ENCODE peak calls at places on chromosome 2, in ten cellular contexts. M is OCI-LY7; J is body of pancreas; Q is CD8-positive, alpha-beta T cell; V is colonic mucosa; C is upper lobe of right lung; Y is heart left ventricle; E is CD4-positive, alpha-beta T cell; Z is stomach; T is cardiac muscle cell. L is an unnamed sample.

GRCh38 chr2:44836174-44836573 is 105.3 kb upstream of the SIX3 start:
- DNase-seq in Z (no peak), E (no peak), Q (no peak), J (no peak), V (no peak), T (no peak), Y (no peak), C (no peak), M (no peak), L (no peak)

GRCh38 chr2:54666741-54667639 is 56.5 kb upstream of the EML6 start:
- DNase-seq in Y (peak; percentile 70), V (no peak), J (peak; percentile 33), M (no peak), T (peak; percentile 65), C (no peak), E (no peak), Z (peak; percentile 35), Q (no peak), L (no peak)

GRCh38 chr2:18219676-18220075 is 340.8 kb downstream of the RDH14 start:
- DNase-seq in T (peak; percentile 20), J (no peak), Z (no peak), Q (no peak), V (no peak), E (no peak), Y (no peak), C (no peak), M (no peak), L (no peak)

GRCh38 chr2:20350105-20350712 is 435 bp downstream of the PUM2 start:
- DNase-seq in T (peak; percentile 31), E (no peak), Z (peak; percentile 37), V (peak; percentile 59), C (peak; percentile 81), J (no peak), Y (peak; percentile 67), M (peak; percentile 72), Q (no peak), L (peak; percentile 58)

GRCh38 chr2:185291035-185291647 is 447.5 kb upstream of the FSIP2 start:
- DNase-seq in V (peak; percentile 56), Z (peak; percentile 71), T (peak; percentile 54), J (peak; percentile 73), C (peak; percentile 63), Q (no peak), M (peak; percentile 39), E (no peak), Y (no peak), L (no peak)

GRCh38 chr2:211354481-211354880 is 798.1 kb downstream of the CPS1 start:
- DNase-seq in T (no peak), Q (no peak), J (no peak), V (no peak), E (no peak), M (no peak), Y (no peak), C (no peak), Z (no peak), L (no peak)

GRCh38 chr2:48915884-48916283 is 160.4 kb upstream of the LHCGR start:
- DNase-seq in V (no peak), Z (no peak), M (no peak), C (no peak), E (no peak), Y (no peak), Q (no peak), T (no peak), J (no peak), L (no peak)

GRCh38 chr2:85095094-85095493 is 38.1 kb upstream of the TCF7L1 start:
- DNase-seq in Y (no peak), Q (no peak), Z (no peak), M (no peak), J (no peak), V (no peak), C (no peak), T (peak; percentile 74), E (no peak), L (no peak)

GRCh38 chr2:215982465-215982875 is 30.9 kb downstream of the MREG start:
- DNase-seq in Q (no peak), C (no peak), T (no peak), Z (peak; percentile 62), Y (no peak), J (no peak), E (no peak), V (no peak), M (no peak), L (no peak)

GRCh38 chr2:110105608-110106467 is 9.8 kb downstream of the MALL start:
- DNase-seq in Q (no peak), Y (no peak), E (no peak), M (no peak), Z (no peak), J (no peak), C (no peak), V (peak; percentile 82), T (peak; percentile 40), L (no peak)

GRCh38 chr2:105990624-105991023 is 203.5 kb downstream of the UXS1 start:
- DNase-seq in J (no peak), C (no peak), Y (no peak), T (no peak), V (no peak), M (no peak), E (no peak), Q (no peak), Z (no peak), L (no peak)
- H3K9me3 ChIP-seq in J (no peaks in the 10 kb centered on the region), C (peaks cover 14% of the 10 kb centered on the region), Y (peaks cover 50% of the 10 kb centered on the region), T (peaks cover 4% of the 10 kb centered on the region), V (no peaks in the 10 kb centered on the region), M (peaks cover 13% of the 10 kb centered on the region), E (peaks cover 42% of the 10 kb centered on the region), Q (peaks cover 34% of the 10 kb centered on the region), Z (peaks cover 54% of the 10 kb centered on the region), L (peaks cover 10% of the 10 kb centered on the region)

GRCh38 chr2:103520547-103520946 is 758.7 kb downstream of the TMEM182 start:
- DNase-seq in M (no peak), Y (no peak), J (no peak), E (no peak), Q (no peak), C (no peak), V (no peak), Z (no peak), T (no peak), L (no peak)

GRCh38 chr2:103526757-103527156 is 764.9 kb downstream of the TMEM182 start:
- DNase-seq in Y (no peak), T (no peak), E (no peak), M (no peak), V (no peak), J (no peak), Q (no peak), C (no peak), Z (no peak), L (no peak)

GRCh38 chr2:103527278-103527677 is 765.4 kb downstream of the TMEM182 start:
- DNase-seq in E (no peak), C (no peak), V (no peak), Y (no peak), Z (no peak), J (no peak), M (no peak), Q (no peak), T (no peak), L (no peak)

DNA sequence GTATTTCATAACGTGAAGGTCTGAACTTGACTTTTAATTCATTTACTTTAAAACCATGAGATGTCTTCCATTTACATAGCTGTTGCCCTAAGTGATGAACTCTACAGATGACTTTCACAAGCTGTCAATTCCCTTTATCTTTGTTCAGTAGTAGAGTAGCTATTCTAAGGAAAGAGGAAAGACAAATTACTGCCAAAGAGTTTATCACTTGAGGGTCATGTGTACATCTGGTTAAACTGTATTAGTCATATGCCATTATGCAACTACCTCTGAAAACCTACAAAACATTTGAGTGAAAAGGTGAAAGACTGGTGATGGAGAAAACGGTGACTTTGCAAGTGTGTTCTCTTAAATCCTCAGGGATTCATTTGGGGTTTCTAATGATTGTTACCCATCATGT is 763.9 kb downstream of the TMEM182 start:
- DNase-seq in Q (no peak), J (no peak), C (no peak), E (no peak), M (no peak), Z (no peak), V (no peak), T (no peak), Y (no peak), L (no peak)
- H3K9me3 ChIP-seq in Q (no peaks in the 10 kb centered on the region), J (no peaks in the 10 kb centered on the region), C (peaks cover 4% of the 10 kb centered on the region), E (no peaks in the 10 kb centered on the region), M (no peaks in the 10 kb centered on the region), Z (no peaks in the 10 kb centered on the region), V (no peaks in the 10 kb centered on the region), T (no peaks in the 10 kb centered on the region), Y (no peaks in the 10 kb centered on the region), L (no peaks in the 10 kb centered on the region)

DNA sequence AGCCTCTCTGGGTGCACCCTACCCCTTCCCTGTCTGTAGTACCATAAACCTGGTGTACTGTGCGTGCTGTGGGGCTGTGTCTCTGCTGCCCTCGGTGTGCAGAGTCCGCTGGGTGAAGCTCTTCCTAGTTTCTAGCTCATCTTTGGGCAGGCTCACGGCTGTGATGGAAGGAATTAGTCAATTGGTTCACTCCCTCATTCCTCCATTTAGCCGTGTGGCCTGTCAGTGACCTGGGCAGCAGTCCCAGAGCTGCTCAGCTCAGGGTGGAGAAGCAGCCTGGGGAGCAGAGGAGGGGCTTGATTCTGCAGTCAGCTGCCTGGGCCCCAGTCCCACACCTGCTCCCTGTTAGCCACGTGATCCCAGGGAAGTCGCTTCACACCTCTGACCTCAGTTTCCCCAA is 133.1 kb upstream of the HDAC4 start:
- DNase-seq in C (no peak), M (no peak), T (peak; percentile 27), Y (no peak), E (no peak), J (no peak), Z (no peak), Q (no peak), V (peak; percentile 27), L (no peak)
- H3K9me3 ChIP-seq in C (no peaks in the 10 kb centered on the region), M (no peaks in the 10 kb centered on the region), T (no peaks in the 10 kb centered on the region), Y (peaks cover 16% of the 10 kb centered on the region), E (no peaks in the 10 kb centered on the region), J (no peaks in the 10 kb centered on the region), Z (peaks cover 29% of the 10 kb centered on the region), Q (no peaks in the 10 kb centered on the region), V (no peaks in the 10 kb centered on the region), L (no peaks in the 10 kb centered on the region)

GRCh38 chr2:38405917-38406596 is 29.0 kb upstream of the ATL2 start:
- DNase-seq in T (no peak), J (no peak), Q (no peak), E (no peak), C (no peak), Z (no peak), M (no peak), V (no peak), Y (no peak), L (no peak)

GRCh38 chr2:38398739-38399138 is 21.7 kb upstream of the ATL2 start:
- DNase-seq in Z (no peak), M (no peak), J (no peak), T (no peak), E (no peak), C (no peak), Q (no peak), V (no peak), Y (no peak), L (no peak)

GRCh38 chr2:38394903-38395341 is 17.8 kb upstream of the ATL2 start:
- DNase-seq in Z (no peak), V (no peak), C (no peak), J (no peak), M (no peak), Y (no peak), E (no peak), T (peak; percentile 31), Q (no peak), L (no peak)

DNA sequence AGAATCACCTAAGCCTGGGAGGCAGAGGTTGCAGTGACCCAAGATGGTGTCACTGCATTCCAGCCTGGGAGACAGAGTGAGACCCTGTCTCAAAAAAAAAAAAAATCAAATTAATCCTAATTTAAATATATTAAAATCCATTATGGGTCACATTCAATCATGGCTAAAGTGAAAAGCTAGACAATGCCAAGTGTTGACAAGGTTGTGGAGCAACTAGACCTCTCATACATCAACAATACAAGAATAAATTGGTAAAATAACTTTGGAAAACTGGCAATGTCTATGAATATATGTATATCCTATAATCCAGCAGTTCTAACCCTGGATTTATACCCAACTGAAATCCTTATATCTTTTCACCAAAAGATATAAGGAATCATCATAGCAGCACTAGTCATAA is 23.4 kb upstream of the ATL2 start:
- DNase-seq in Z (no peak), E (no peak), C (no peak), Y (no peak), J (no peak), T (no peak), M (no peak), V (no peak), Q (no peak), L (no peak)
- H3K9me3 ChIP-seq in Z (peaks cover 6% of the 10 kb centered on the region), E (no peaks in the 10 kb centered on the region), C (no peaks in the 10 kb centered on the region), Y (peaks cover 8% of the 10 kb centered on the region), J (no peaks in the 10 kb centered on the region), T (no peaks in the 10 kb centered on the region), M (peaks cover 9% of the 10 kb centered on the region), V (no peaks in the 10 kb centered on the region), Q (no peaks in the 10 kb centered on the region), L (no peaks in the 10 kb centered on the region)